ENCODE peak calls at places on chromosomes 3 and 15, in eight cellular contexts. P, B, L, K, D, F, V and Z are unnamed samples.

GRCh38 chr15:30953731-30954378 is 37.6 kb downstream of the MTMR10 start:
- DNase-seq in F (peak), K (peak), B (peak), P (no peak), D (no peak), L (peak), V (no peak), Z (peak)

GRCh38 chr3:117117188-117117936 is 407.8 kb downstream of the TUSC7 start:
- DNase-seq in F (no peak), V (no peak), L (no peak), K (no peak), P (no peak), B (no peak), D (no peak), Z (no peak)

GRCh38 chr3:46999516-47000197 is 20.2 kb downstream of the NBEAL2 start:
- DNase-seq in B (no peak), D (no peak), L (no peak), P (no peak), F (no peak), K (peak), V (no peak), Z (no peak)

GRCh38 chr15:64683378-64683777 is 92.0 kb downstream of the RBPMS2 start:
- DNase-seq in F (no peak), D (no peak), B (peak), K (peak), L (peak), P (no peak), V (no peak), Z (no peak)

GRCh38 chr15:25426896-25427610 is 11.8 kb downstream of the UBE3A start:
- DNase-seq in P (no peak), D (no peak), V (no peak), F (no peak), L (no peak), K (no peak), B (no peak), Z (no peak)

GRCh38 chr3:11230125-11230524 is 42.1 kb upstream of the ATG7 start:
- DNase-seq in L (peak), B (no peak), V (no peak), P (no peak), K (no peak), F (peak), D (no peak), Z (no peak)

GRCh38 chr3:50582083-50582482 is 12.8 kb downstream of the HEMK1 start:
- DNase-seq in K (no peak), V (no peak), F (no peak), D (no peak), L (no peak), B (no peak), P (no peak), Z (no peak)

GRCh38 chr3:38009807-38010591 is 19.4 kb downstream of the VILL start:
- DNase-seq in D (no peak), L (no peak), B (no peak), K (peak), V (no peak), P (no peak), F (no peak), Z (no peak)

GRCh38 chr3:43023766-43024165 is 44.7 kb downstream of the GASK1A start:
- DNase-seq in P (no peak), K (no peak), D (no peak), B (no peak), L (no peak), V (no peak), F (no peak), Z (no peak)

GRCh38 chr15:36527512-36528162 is 51.8 kb upstream of the CDIN1 start:
- DNase-seq in L (peak), B (no peak), D (no peak), V (no peak), P (no peak), K (no peak), F (peak), Z (no peak)

GRCh38 chr3:141335531-141336042 is 32.7 kb upstream of the ZBTB38 start:
- DNase-seq in F (peak), B (no peak), P (no peak), L (no peak), K (no peak), V (no peak), D (no peak), Z (peak)

GRCh38 chr3:32140943-32141342 is 34.5 kb downstream of the GPD1L start:
- DNase-seq in K (no peak), B (peak), F (peak), V (no peak), P (no peak), D (no peak), L (peak), Z (no peak)

GRCh38 chr3:176219970-176220369 is 977.3 kb downstream of the TBL1XR1 start:
- DNase-seq in B (no peak), K (no peak), D (no peak), F (no peak), V (no peak), L (no peak), P (no peak), Z (no peak)

GRCh38 chr3:180743813-180744212 is 64.5 kb upstream of the CCDC39 start:
- DNase-seq in F (no peak), B (no peak), P (no peak), L (no peak), D (no peak), V (no peak), K (no peak), Z (no peak)

GRCh38 chr15:31259562-31260252 is 66.9 kb upstream of the KLF13 start:
- DNase-seq in K (no peak), V (no peak), D (no peak), B (no peak), F (no peak), P (no peak), L (no peak), Z (no peak)

GRCh38 chr3:1726741-1727140 is 371.9 kb upstream of the CNTN4 start:
- DNase-seq in L (no peak), K (no peak), V (no peak), D (no peak), B (no peak), F (no peak), P (no peak), Z (no peak)

GRCh38 chr3:197256836-197257444 is 41.5 kb downstream of the DLG1 start:
- DNase-seq in D (peak), F (peak), V (no peak), P (no peak), K (no peak), B (peak), L (peak), Z (peak)

GRCh38 chr3:136994772-136995516 is 37.2 kb downstream of the IL20RB start:
- DNase-seq in P (peak), B (peak), K (no peak), D (no peak), V (peak), F (peak), L (peak), Z (peak)

GRCh38 chr15:71443538-71443937 is 328.3 kb downstream of the THSD4 start:
- DNase-seq in B (peak), D (peak), K (no peak), V (peak), L (peak), F (peak), P (peak), Z (peak)

GRCh38 chr15:42037650-42038049 is 16.8 kb upstream of the PLA2G4E start:
- DNase-seq in V (no peak), L (no peak), K (no peak), P (peak), B (no peak), F (peak), D (no peak), Z (no peak)

GRCh38 chr3:172530101-172530561 is 6.9 kb upstream of the TNFSF10 start:
- DNase-seq in L (no peak), P (no peak), D (no peak), F (no peak), B (no peak), V (no peak), K (no peak), Z (no peak)

GRCh38 chr15:92877000-92877399 is 23.1 kb upstream of the CHD2 start:
- DNase-seq in F (no peak), D (no peak), V (no peak), B (no peak), P (no peak), L (no peak), K (no peak), Z (no peak)

GRCh38 chr3:128321418-128321817 is 145.3 kb downstream of the DNAJB8 start:
- DNase-seq in K (no peak), V (no peak), F (no peak), D (no peak), P (peak), L (no peak), B (no peak), Z (no peak)

GRCh38 chr15:56963126-56963525 is 44.7 kb downstream of the TCF12 start:
- DNase-seq in F (no peak), L (peak), V (no peak), B (no peak), D (no peak), P (no peak), K (no peak), Z (no peak)

GRCh38 chr3:26807272-26807671 is 184.7 kb downstream of the LRRC3B start:
- DNase-seq in P (no peak), V (no peak), D (no peak), L (no peak), K (no peak), B (no peak), F (peak), Z (no peak)

GRCh38 chr3:139506792-139507191 is 30.5 kb upstream of the RBP2 start:
- DNase-seq in B (no peak), K (no peak), D (no peak), L (no peak), V (no peak), P (no peak), F (peak), Z (no peak)
- TF ChIP-seq CTCF in B (no peak), K (no peak), D (no peak), L (peak), V (no peak), P (no peak), F (peak), Z (no peak)

DNA sequence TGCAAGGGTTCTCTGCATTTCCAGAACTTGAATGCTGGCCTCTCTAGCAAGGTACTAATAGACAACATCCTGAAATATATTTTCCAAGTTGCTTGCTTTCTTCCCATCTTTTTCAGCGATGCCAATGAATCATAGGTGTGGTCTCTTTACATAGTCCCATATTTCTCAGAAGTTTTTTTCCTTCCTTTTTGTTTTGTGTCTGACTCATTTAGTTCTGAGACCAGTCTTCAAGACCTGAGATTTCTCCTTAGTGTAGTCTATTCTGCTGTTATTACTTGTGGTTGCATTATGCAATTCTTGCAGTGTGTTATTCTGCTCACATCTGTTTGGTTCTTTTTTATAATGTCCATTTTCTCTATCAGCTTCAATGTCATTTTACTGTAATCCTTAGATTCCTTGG is 1265.0 kb upstream of the ALCAM start:
- DNase-seq in B (no peak), D (no peak), F (peak), V (no peak), K (no peak), L (peak), P (no peak), Z (no peak)
- TF ChIP-seq CTCF in B (no peak), D (no peak), F (no peak), V (no peak), K (no peak), L (no peak), P (no peak), Z (no peak)

GRCh38 chr3:109081746-109082510 is 36.0 kb downstream of the MORC1 start:
- DNase-seq in L (peak), V (no peak), P (peak), F (peak), B (peak), D (peak), K (no peak), Z (peak)
- TF ChIP-seq CTCF in L (peak), V (no peak), P (peak), F (peak), B (peak), D (peak), K (peak), Z (peak)

DNA sequence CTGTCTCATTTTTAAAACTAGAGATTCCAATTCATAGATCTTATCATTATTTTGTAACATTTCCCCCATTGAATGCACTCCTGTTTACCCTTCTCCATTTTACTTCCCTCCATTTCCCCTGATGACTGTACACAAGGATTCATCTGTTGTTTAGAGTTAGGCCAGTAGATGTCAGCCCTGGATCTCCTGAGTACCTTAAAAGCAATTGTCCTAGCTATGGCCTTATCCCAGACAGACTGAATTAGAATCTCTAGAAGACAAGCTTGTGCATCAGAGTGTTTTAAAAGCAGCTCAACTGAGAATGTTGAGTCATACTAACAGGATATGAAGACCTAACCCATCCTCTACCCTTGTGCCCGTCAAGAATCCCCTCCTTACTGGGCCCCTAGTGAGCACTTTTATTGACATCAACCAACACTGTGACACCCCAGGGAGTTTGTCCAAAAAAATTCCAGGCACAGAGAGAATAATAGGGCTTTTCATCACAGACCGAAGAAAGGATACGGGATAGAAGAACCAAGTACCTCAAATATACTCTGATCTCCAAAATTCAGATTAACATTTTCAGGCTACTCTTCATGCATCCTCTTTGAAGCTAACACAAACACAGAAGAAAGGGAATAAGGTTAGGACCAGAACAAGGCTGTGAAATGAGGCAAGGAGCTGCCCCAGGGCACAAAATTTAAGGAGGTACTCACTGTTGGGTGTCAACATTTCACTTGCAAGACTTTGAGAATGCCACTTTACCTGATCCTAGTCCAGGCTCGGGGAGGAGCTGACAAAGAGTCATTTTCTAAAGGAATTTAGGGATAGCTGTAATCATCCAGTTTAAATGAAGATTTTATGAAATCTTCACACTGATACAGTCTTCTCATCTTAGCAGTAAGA is 17.1 kb downstream of the ZBED2 start:
- DNase-seq in D (peak), F (peak), V (no peak), B (peak), K (no peak), P (no peak), L (peak), Z (peak)
- TF ChIP-seq CTCF in D (peak), F (peak), V (no peak), B (peak), K (peak), P (no peak), L (peak), Z (peak)

DNA sequence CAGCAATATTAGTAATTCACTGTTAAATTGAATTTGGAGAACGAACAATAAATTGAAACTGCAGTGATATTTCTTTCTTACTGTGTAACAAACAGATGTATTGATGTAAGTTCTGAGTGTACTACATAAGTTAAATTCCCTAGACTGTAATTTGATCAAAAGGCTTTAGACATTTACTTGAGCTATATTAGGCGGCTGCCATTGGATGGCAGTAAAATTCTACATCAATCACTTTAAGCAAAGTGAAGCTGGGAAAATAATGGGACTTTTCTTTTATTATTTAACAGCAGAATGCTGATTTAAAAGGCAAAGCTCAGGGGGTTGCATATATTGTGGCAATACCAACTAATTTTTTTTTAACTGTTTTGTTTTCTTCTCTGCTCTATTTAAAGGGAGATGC is 212.6 kb upstream of the PLSCR5 start:
- DNase-seq in K (no peak), L (peak), B (peak), P (no peak), V (no peak), D (no peak), F (peak), Z (peak)
- TF ChIP-seq CTCF in K (no peak), L (peak), B (peak), P (no peak), V (no peak), D (no peak), F (peak), Z (peak)

GRCh38 chr3:33144433-33144832 is 30.6 kb downstream of the CRTAP start:
- DNase-seq in F (no peak), V (no peak), B (no peak), P (no peak), D (peak), K (no peak), L (no peak), Z (no peak)
- TF ChIP-seq CTCF in F (no peak), V (no peak), B (peak), P (no peak), D (peak), K (no peak), L (peak), Z (peak)

DNA sequence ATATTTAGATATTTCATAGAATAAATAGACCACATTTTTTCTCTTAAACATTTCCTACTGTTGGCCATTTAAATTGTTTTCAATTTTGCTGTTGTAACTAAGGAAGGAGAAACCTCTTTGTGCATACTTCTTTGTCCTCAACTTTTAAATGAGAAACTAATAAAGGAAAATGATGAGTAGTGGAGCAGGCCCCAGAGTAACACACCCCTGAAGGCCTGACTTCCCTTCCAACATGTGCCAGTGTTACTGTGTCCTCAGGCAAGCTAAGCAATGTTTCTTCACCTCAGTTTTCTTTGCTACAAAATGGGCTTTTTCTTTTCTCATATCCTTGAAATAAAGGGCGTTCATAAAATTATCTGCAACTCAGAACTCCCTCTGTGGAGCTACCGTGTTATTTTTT is 53.7 kb downstream of the RPL22L1 start:
- DNase-seq in L (no peak), K (no peak), V (no peak), F (no peak), B (no peak), D (no peak), P (no peak), Z (no peak)
- TF ChIP-seq CTCF in L (no peak), K (no peak), V (no peak), F (no peak), B (no peak), D (no peak), P (no peak), Z (no peak)

GRCh38 chr3:119352863-119353527 is 58.8 kb downstream of the ARHGAP31 start:
- DNase-seq in D (peak), B (peak), K (no peak), L (peak), P (no peak), V (no peak), F (peak), Z (peak)
- TF ChIP-seq CTCF in D (peak), B (peak), K (peak), L (peak), P (no peak), V (no peak), F (peak), Z (peak)

GRCh38 chr15:28191832-28192231 is 92.7 kb upstream of the OCA2 start:
- DNase-seq in V (peak), F (no peak), K (no peak), P (peak), L (peak), D (no peak), B (peak), Z (peak)
- TF ChIP-seq CTCF in V (peak), F (no peak), K (no peak), P (no peak), L (peak), D (no peak), B (peak), Z (peak)